ENCODE peak calls at places on chromosomes 5 and 9, in four cellular contexts. L is mammary epithelial cell, Y is fibroblast of lung, I is A549. F is an unnamed sample.

GRCh38 chr9:35385042-35385441 is 104.9 kb upstream of the RUSC2 start:
- DNase-seq in L (peak; percentile 14), Y (peak; percentile 81), I (no peak), F (no peak)

GRCh38 chr5:153629027-153629426 is 138.6 kb downstream of the GRIA1 start:
- DNase-seq in L (peak; percentile 92), Y (peak; percentile 97), I (no peak), F (no peak)

GRCh38 chr9:137421838-137422667 is 909 bp downstream of the EXD3 start:
- DNase-seq in L (no peak), Y (no peak), I (no peak), F (no peak)

GRCh38 chr5:81971086-81971693 is 633 bp upstream of the ATG10 start:
- DNase-seq in L (no peak), Y (peak; percentile 61), I (peak; percentile 47), F (peak; percentile 31)

GRCh38 chr5:149363936-149364335 is 6.1 kb downstream of the PCYOX1L start:
- DNase-seq in L (no peak), Y (no peak), I (no peak), F (no peak)

GRCh38 chr9:98880311-98881015 is 63.2 kb upstream of the COL15A1 start:
- DNase-seq in L (no peak), Y (no peak), I (no peak), F (no peak)

GRCh38 chr5:149135536-149136201 is 5.6 kb upstream of the ABLIM3 start:
- DNase-seq in L (peak; percentile 60), Y (peak; percentile 97), I (no peak), F (no peak)

GRCh38 chr9:3441197-3441816 is 84.5 kb downstream of the RFX3 start:
- DNase-seq in L (peak; percentile 45), Y (peak; percentile 83), I (peak; percentile 34), F (peak; percentile 47)

GRCh38 chr5:43207601-43208000 is 15.6 kb downstream of the NIM1K start:
- DNase-seq in L (no peak), Y (peak; percentile 79), I (no peak), F (no peak)

GRCh38 chr5:62000646-62001045 is 305.4 kb upstream of the KIF2A start:
- DNase-seq in L (no peak), Y (no peak), I (no peak), F (no peak)

GRCh38 chr5:143618146-143618545 is 193.8 kb upstream of the HMHB1 start:
- DNase-seq in L (no peak), Y (no peak), I (no peak), F (no peak)

GRCh38 chr5:39266442-39266841 is 47.1 kb upstream of the FYB1 start:
- DNase-seq in L (no peak), Y (no peak), I (no peak), F (no peak)

GRCh38 chr9:129348890-129349570 is 171.0 kb upstream of the IER5L start:
- DNase-seq in L (no peak), Y (no peak), I (no peak), F (no peak)

GRCh38 chr5:9183306-9183705 is 362.6 kb downstream of the SEMA5A start:
- DNase-seq in L (no peak), Y (no peak), I (no peak), F (no peak)

GRCh38 chr5:151562019-151562707 is 29.0 kb downstream of the FAT2 start:
- DNase-seq in L (no peak), Y (no peak), I (no peak), F (no peak)

GRCh38 chr9:125332527-125332926 is 70.9 kb downstream of the GAPVD1 start:
- DNase-seq in L (no peak), Y (no peak), I (no peak), F (no peak)

GRCh38 chr9:35905912-35906679 is at the start of gene HRCT1:
- DNase-seq in L (peak; percentile 94), Y (peak; percentile 98), I (peak; percentile 50), F (no peak)

GRCh38 chr9:96453625-96454024 is 3.7 kb downstream of the HABP4 start:
- DNase-seq in L (peak; percentile 38), Y (peak; percentile 64), I (peak; percentile 75), F (no peak)

GRCh38 chr5:141343953-141344463 is 379 bp downstream of the PCDHGA3 start:
- DNase-seq in L (no peak), Y (no peak), I (no peak), F (no peak)

GRCh38 chr5:84249918-84250635 is 134.6 kb downstream of the EDIL3 start:
- DNase-seq in L (no peak), Y (peak; percentile 48), I (no peak), F (no peak)

GRCh38 chr9:129944501-129945116 is 98.4 kb downstream of the FNBP1 start:
- DNase-seq in L (no peak), Y (no peak), I (no peak), F (no peak)

GRCh38 chr9:89661391-89661949 is 56.7 kb downstream of the GADD45G start:
- DNase-seq in L (no peak), Y (no peak), I (no peak), F (no peak)

GRCh38 chr5:34447424-34447823 is 208.7 kb upstream of the RAI14 start:
- DNase-seq in L (no peak), Y (no peak), I (no peak), F (no peak)

GRCh38 chr9:6777218-6777902 is 19.6 kb downstream of the KDM4C start:
- DNase-seq in L (no peak), Y (no peak), I (no peak), F (no peak)

GRCh38 chr9:125889524-125890473 is 142.6 kb downstream of the PBX3 start:
- DNase-seq in L (peak; percentile 52), Y (peak; percentile 62), I (peak; percentile 23), F (no peak)

GRCh38 chr9:71604197-71605063 is 163.9 kb downstream of the CEMIP2 start:
- DNase-seq in L (peak; percentile 45), Y (peak; percentile 82), I (peak; percentile 44), F (peak; percentile 73)

DNA sequence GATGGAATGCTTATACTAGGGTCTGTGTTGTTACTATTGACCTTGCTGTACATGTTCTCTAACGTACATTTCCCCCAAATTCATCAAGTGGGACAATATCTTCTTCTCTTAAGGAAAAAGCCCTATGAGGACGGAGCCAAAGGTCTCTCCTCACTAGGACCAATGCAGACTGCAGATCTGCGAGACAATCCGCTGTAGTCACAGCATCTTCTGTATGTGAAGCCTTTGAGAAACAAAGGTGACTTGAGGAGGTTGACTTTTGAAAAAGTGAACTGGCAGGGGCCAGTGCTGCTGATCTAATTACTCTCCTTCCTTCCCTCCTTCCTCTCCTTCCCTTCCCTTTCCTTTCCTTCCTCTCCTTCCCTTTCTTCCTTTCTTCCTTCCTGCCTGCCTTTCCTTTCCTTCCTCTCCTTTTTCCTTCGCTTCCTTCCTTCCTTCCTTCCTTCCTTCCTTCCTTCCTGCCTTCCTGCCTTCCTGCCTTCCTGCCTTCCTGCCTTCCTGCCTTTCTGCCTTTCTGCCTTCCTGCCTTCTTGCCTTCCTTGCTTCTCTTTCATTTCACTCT is 71.1 kb upstream of the BASP1 start:
- DNase-seq in L (no peak), Y (no peak), I (no peak), F (no peak)
- H3K4me2 ChIP-seq in L (no peak overlapping the region), Y (no peak overlapping the region), I (peak overlapping the region; percentile 13), F (no peak overlapping the region)

GRCh38 chr5:172282277-172283019 is 1.1 kb downstream of the UBTD2 start:
- DNase-seq in L (peak; percentile 66), Y (no peak), I (no peak), F (no peak)
- H3K27ac ChIP-seq in L (peak overlapping the region; percentile 72), Y (peak overlapping the region; percentile 88), I (peak overlapping the region; percentile 98), F (peak overlapping the region; percentile 70)

GRCh38 chr5:150413176-150413901 is 629 bp upstream of the CD74 start:
- DNase-seq in L (no peak), Y (no peak), I (no peak), F (no peak)

GRCh38 chr5:150409638-150410523 is 2.8 kb downstream of the CD74 start:
- DNase-seq in L (peak; percentile 80), Y (peak; percentile 86), I (peak; percentile 99), F (peak; percentile 53)

GRCh38 chr5:150411245-150411979 is 1.3 kb downstream of the CD74 start:
- DNase-seq in L (no peak), Y (no peak), I (no peak), F (no peak)

GRCh38 chr5:150412319-150413175 is at the start of gene CD74:
- DNase-seq in L (peak; percentile 64), Y (no peak), I (no peak), F (peak; percentile 16)

GRCh38 chr5:150410524-150411244 is 2.0 kb downstream of the CD74 start:
- DNase-seq in L (peak; percentile 62), Y (peak; percentile 76), I (peak; percentile 76), F (peak; percentile 24)
- H3K4me3 ChIP-seq in L (no peak overlapping the region), Y (no peak overlapping the region), I (no peak overlapping the region), F (no peak overlapping the region)

DNA sequence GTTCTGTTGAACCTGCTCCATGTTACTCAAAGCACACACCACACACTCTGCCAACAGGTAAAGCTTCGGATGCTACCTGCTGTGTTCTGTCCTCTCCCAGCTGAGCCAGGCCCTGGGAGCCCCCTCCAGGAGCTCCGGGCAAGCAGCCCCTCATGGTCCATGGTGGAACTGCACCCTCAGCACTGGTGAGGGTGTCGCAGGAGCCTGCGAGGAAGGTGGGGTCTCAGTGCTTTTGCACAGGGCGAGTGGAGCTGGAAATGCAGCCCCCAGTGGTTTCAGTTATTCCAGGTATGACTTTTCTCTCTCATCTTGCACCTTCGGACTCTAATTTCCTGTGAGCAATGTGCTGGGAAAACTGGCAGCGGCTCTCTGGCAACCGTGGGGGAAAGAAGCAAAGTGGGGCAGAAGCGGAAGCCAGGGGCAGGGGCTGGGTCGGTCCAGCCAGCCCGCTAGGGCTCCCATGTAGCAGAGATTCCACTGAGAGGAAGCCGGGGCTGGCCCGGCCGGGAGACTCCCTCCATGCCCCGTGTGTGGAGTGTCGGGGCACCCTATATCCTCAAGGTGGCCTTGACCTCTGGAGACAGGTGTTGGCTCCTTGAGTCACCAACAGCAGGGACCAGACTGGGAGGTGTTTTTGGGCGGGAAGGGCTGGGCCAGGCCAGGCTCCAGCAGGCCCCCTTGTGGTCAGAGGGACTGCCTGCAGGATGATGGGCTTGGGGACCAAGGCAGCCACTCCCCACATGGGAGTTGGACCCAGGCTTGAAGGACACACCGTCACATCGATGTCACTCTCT is 75.6 kb upstream of the PRSS3 start:
- DNase-seq in L (peak; percentile 9), Y (no peak), I (peak; percentile 30), F (peak; percentile 46)
- H3K4me2 ChIP-seq in L (no peak overlapping the region), Y (no peak overlapping the region), I (peak overlapping the region; percentile 25), F (no peak overlapping the region)

DNA sequence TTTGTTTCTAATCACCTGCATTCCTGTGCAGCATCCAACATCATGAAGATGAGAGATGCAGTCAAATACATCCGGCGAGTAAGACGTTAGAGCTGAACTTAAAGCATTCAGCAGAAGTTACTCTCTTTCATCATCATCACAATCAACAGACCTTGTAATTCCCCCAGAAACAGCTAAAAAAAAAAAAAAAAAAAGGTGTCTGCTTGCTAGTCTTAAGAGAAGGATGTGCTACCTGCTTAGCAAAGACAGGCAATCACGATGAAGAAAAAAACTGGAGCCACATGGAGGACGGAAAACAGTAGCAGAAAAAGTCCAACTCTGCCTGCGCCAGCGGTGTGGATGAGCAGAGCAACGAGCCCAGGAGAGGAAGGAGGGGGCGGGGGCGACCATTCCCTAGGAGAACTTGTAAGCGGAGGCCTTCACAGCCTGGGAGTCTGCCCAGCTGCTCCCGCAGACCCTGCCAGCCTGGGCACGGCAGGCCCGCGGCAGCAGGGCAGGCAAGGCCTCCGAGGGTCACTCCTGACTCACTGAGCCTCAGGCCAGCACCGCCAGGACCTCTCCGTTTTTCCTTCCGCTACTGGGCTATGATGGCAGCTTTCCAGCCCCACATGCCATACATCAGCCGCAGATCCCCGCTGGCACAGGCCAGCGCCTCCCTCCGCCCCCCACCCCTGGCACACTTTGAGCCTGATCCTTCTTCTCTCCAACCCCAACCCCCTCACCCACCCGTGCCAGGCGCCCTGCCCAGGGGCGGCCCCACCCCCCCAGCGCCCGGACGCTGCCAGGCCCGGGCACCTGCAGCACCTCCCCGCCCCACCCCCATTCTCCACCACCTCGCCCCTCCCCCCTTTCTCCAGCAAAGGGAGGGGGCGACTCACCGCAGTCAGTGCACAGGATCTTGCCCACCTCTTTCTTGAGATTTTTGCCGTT is 1.3 kb downstream of the NRG2 start:
- DNase-seq in L (peak; percentile 66), Y (peak; percentile 50), I (peak; percentile 47), F (no peak)
- H3K27ac ChIP-seq in L (no peak overlapping the region), Y (no peak overlapping the region), I (peak overlapping the region; percentile 78), F (no peak overlapping the region)